ENCODE peak calls at places on chromosome 17, in ten cellular contexts. One of them, this sample, is unnamed.
A peak's percentile ranks its signal among the peaks of the same experiment; 100 is the strongest.

GRCh38 chr17:50545306-50545705 is 1.7 kb upstream of the SPATA20 start:
- DNase-seq in activated CD8-positive, alpha-beta T cell treated with anti-CD3 and anti-CD28 coated beads for 36 hours: no peak
- DNase-seq in fibroblast of pulmonary artery: no peak
- DNase-seq in prostate gland: no peak
- DNase-seq in GM20000: no peak
- DNase-seq in Panc1: no peak
- DNase-seq in HL-60: no peak
- DNase-seq in RWPE1: no peak
- DNase-seq in psoas muscle: no peak
- DNase-seq in body of pancreas: no peak
- DNase-seq in this sample: no peak

GRCh38 chr17:31294839-31295488 is 2.1 kb downstream of the OMG start:
- DNase-seq in fibroblast of pulmonary artery: peak; percentile 33
- DNase-seq in GM20000: no peak
- DNase-seq in prostate gland: no peak
- DNase-seq in psoas muscle: no peak
- DNase-seq in body of pancreas: no peak
- DNase-seq in Panc1: no peak
- DNase-seq in activated CD8-positive, alpha-beta T cell treated with anti-CD3 and anti-CD28 coated beads for 36 hours: no peak
- DNase-seq in RWPE1: no peak
- DNase-seq in HL-60: no peak
- DNase-seq in this sample: no peak

GRCh38 chr17:27994586-27994985 is 47.9 kb upstream of the NLK start:
- DNase-seq in GM20000: no peak
- DNase-seq in fibroblast of pulmonary artery: no peak
- DNase-seq in Panc1: no peak
- DNase-seq in RWPE1: no peak
- DNase-seq in prostate gland: no peak
- DNase-seq in activated CD8-positive, alpha-beta T cell treated with anti-CD3 and anti-CD28 coated beads for 36 hours: no peak
- DNase-seq in HL-60: no peak
- DNase-seq in body of pancreas: no peak
- DNase-seq in psoas muscle: no peak
- DNase-seq in this sample: no peak

GRCh38 chr17:29241015-29241963 is 5.4 kb upstream of the CRYBA1 start:
- DNase-seq in GM20000: no peak
- DNase-seq in activated CD8-positive, alpha-beta T cell treated with anti-CD3 and anti-CD28 coated beads for 36 hours: peak; percentile 30
- DNase-seq in RWPE1: peak; percentile 92
- DNase-seq in psoas muscle: peak; percentile 67
- DNase-seq in HL-60: peak; percentile 78
- DNase-seq in fibroblast of pulmonary artery: peak; percentile 96
- DNase-seq in prostate gland: no peak
- DNase-seq in body of pancreas: no peak
- DNase-seq in Panc1: peak; percentile 80
- DNase-seq in this sample: peak; percentile 98

GRCh38 chr17:51346218-51346982 is 86.1 kb downstream of the UTP18 start:
- DNase-seq in fibroblast of pulmonary artery: no peak
- DNase-seq in psoas muscle: no peak
- DNase-seq in activated CD8-positive, alpha-beta T cell treated with anti-CD3 and anti-CD28 coated beads for 36 hours: no peak
- DNase-seq in GM20000: no peak
- DNase-seq in body of pancreas: no peak
- DNase-seq in HL-60: no peak
- DNase-seq in RWPE1: no peak
- DNase-seq in Panc1: no peak
- DNase-seq in prostate gland: no peak
- DNase-seq in this sample: no peak

GRCh38 chr17:78781339-78782304 is at the start of gene CYTH1:
- DNase-seq in RWPE1: no peak
- DNase-seq in HL-60: no peak
- DNase-seq in prostate gland: no peak
- DNase-seq in body of pancreas: peak; percentile 54
- DNase-seq in activated CD8-positive, alpha-beta T cell treated with anti-CD3 and anti-CD28 coated beads for 36 hours: peak; percentile 50
- DNase-seq in GM20000: peak; percentile 28
- DNase-seq in fibroblast of pulmonary artery: peak; percentile 27
- DNase-seq in psoas muscle: peak; percentile 82
- DNase-seq in Panc1: no peak
- DNase-seq in this sample: no peak

GRCh38 chr17:28364665-28365363 is at the start of gene SEBOX:
- DNase-seq in psoas muscle: no peak
- DNase-seq in GM20000: no peak
- DNase-seq in Panc1: no peak
- DNase-seq in HL-60: no peak
- DNase-seq in prostate gland: no peak
- DNase-seq in body of pancreas: no peak
- DNase-seq in fibroblast of pulmonary artery: no peak
- DNase-seq in activated CD8-positive, alpha-beta T cell treated with anti-CD3 and anti-CD28 coated beads for 36 hours: no peak
- DNase-seq in RWPE1: no peak
- DNase-seq in this sample: no peak

GRCh38 chr17:34299918-34300600 is 14.5 kb downstream of the CCL11 start:
- DNase-seq in fibroblast of pulmonary artery: peak; percentile 64
- DNase-seq in activated CD8-positive, alpha-beta T cell treated with anti-CD3 and anti-CD28 coated beads for 36 hours: no peak
- DNase-seq in GM20000: no peak
- DNase-seq in HL-60: no peak
- DNase-seq in Panc1: no peak
- DNase-seq in RWPE1: no peak
- DNase-seq in prostate gland: no peak
- DNase-seq in body of pancreas: no peak
- DNase-seq in psoas muscle: no peak
- DNase-seq in this sample: peak; percentile 63

DNA sequence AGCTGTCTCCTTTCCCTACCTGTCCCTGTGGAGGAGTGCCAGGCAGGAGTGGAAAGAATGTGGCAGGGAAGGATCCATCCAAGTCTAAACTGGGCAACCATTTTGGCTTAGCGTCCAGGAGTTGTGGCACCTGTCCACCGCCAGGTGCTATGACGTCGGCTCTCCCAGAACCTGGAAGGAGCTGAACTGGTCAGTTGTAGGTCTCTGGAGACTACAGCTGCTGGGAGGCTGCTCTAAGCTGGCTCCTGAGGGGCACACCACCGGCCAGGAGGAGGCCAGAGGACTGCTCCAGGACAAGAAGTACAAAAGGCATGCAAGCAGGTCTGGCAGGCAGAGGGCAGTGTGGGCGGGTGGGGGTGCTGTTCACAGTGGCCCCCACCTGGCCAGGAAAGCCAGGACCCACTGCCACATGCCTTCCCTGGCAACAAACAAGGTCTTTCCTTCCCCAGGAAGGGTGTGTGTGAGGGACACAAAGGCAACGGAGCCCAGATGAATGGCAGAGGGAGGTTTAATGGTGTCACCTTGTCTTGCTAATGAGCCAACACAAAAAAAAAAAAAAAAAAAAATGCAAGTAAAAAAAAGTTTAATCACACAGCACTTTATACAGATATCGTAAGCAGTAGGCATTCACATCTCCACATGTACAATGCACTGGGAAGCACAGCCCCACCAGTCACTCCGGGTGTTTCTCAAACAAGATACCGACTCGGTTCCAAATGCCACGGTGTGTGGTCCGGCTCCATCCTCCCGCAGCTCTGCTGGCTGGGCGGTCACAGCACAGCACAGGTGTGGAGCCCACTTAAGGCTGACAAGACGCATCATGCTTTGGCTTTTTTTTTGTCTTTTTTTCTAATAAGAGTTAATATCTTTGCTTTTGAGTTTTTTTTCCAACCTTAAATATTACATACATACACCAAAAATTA is 4.8 kb downstream of the SPHK1 start:
- DNase-seq in fibroblast of pulmonary artery: no peak
- DNase-seq in GM20000: no peak
- DNase-seq in Panc1: no peak
- DNase-seq in RWPE1: no peak
- DNase-seq in body of pancreas: peak; percentile 53
- DNase-seq in psoas muscle: no peak
- DNase-seq in prostate gland: no peak
- DNase-seq in HL-60: no peak
- DNase-seq in activated CD8-positive, alpha-beta T cell treated with anti-CD3 and anti-CD28 coated beads for 36 hours: no peak
- DNase-seq in this sample: no peak
- TF ChIP-seq CTCF in fibroblast of pulmonary artery: peak; percentile 10
- TF ChIP-seq CTCF in GM20000: no peak
- TF ChIP-seq CTCF in Panc1: no peak
- TF ChIP-seq CTCF in RWPE1: no peak
- TF ChIP-seq CTCF in body of pancreas: peak; percentile 46
- TF ChIP-seq CTCF in psoas muscle: no peak
- TF ChIP-seq CTCF in prostate gland: peak; percentile 22
- TF ChIP-seq CTCF in HL-60: no peak
- TF ChIP-seq CTCF in activated CD8-positive, alpha-beta T cell treated with anti-CD3 and anti-CD28 coated beads for 36 hours: no peak
- TF ChIP-seq CTCF in this sample: peak; percentile 53

GRCh38 chr17:39011907-39012468 is 44.8 kb upstream of the FBXO47 start:
- DNase-seq in fibroblast of pulmonary artery: no peak
- DNase-seq in psoas muscle: no peak
- DNase-seq in RWPE1: no peak
- DNase-seq in body of pancreas: no peak
- DNase-seq in HL-60: no peak
- DNase-seq in Panc1: no peak
- DNase-seq in GM20000: no peak
- DNase-seq in activated CD8-positive, alpha-beta T cell treated with anti-CD3 and anti-CD28 coated beads for 36 hours: no peak
- DNase-seq in prostate gland: no peak
- DNase-seq in this sample: no peak
- TF ChIP-seq CTCF in fibroblast of pulmonary artery: no peak
- TF ChIP-seq CTCF in psoas muscle: no peak
- TF ChIP-seq CTCF in RWPE1: no peak
- TF ChIP-seq CTCF in body of pancreas: no peak
- TF ChIP-seq CTCF in HL-60: no peak
- TF ChIP-seq CTCF in Panc1: no peak
- TF ChIP-seq CTCF in GM20000: no peak
- TF ChIP-seq CTCF in activated CD8-positive, alpha-beta T cell treated with anti-CD3 and anti-CD28 coated beads for 36 hours: no peak
- TF ChIP-seq CTCF in prostate gland: no peak
- TF ChIP-seq CTCF in this sample: no peak

GRCh38 chr17:76612977-76613851 is 27.6 kb upstream of the ST6GALNAC2 start:
- DNase-seq in Panc1: no peak
- DNase-seq in body of pancreas: no peak
- DNase-seq in HL-60: no peak
- DNase-seq in RWPE1: no peak
- DNase-seq in fibroblast of pulmonary artery: no peak
- DNase-seq in GM20000: no peak
- DNase-seq in prostate gland: no peak
- DNase-seq in activated CD8-positive, alpha-beta T cell treated with anti-CD3 and anti-CD28 coated beads for 36 hours: no peak
- DNase-seq in psoas muscle: no peak
- DNase-seq in this sample: peak; percentile 18
- TF ChIP-seq CTCF in Panc1: no peak
- TF ChIP-seq CTCF in body of pancreas: no peak
- TF ChIP-seq CTCF in HL-60: no peak
- TF ChIP-seq CTCF in RWPE1: no peak
- TF ChIP-seq CTCF in fibroblast of pulmonary artery: no peak
- TF ChIP-seq CTCF in GM20000: no peak
- TF ChIP-seq CTCF in prostate gland: no peak
- TF ChIP-seq CTCF in activated CD8-positive, alpha-beta T cell treated with anti-CD3 and anti-CD28 coated beads for 36 hours: no peak
- TF ChIP-seq CTCF in psoas muscle: no peak
- TF ChIP-seq CTCF in this sample: no peak

DNA sequence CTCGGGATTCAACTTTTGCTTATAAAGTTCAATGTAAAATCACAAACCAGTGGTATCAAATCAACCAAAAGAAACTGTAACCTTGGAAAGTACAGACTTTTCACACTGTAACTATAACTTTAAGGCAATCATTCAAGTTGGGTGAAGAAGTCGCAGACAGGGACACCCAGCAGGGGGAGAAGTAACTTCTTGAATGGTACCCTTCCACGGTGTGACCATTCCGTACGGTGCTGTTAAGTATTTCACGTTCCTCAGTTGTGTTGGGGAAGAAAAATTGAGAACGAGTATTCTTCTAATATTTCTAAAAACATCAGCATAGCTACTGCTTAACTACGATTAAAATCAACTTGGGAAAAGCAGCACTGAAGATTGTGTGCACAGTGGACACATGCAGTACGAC is 55.8 kb downstream of the MYH10 start:
- DNase-seq in GM20000: no peak
- DNase-seq in body of pancreas: no peak
- DNase-seq in psoas muscle: no peak
- DNase-seq in prostate gland: no peak
- DNase-seq in HL-60: no peak
- DNase-seq in RWPE1: no peak
- DNase-seq in activated CD8-positive, alpha-beta T cell treated with anti-CD3 and anti-CD28 coated beads for 36 hours: no peak
- DNase-seq in fibroblast of pulmonary artery: peak; percentile 43
- DNase-seq in Panc1: no peak
- DNase-seq in this sample: no peak
- TF ChIP-seq CTCF in GM20000: no peak
- TF ChIP-seq CTCF in body of pancreas: no peak
- TF ChIP-seq CTCF in psoas muscle: peak; percentile 38
- TF ChIP-seq CTCF in prostate gland: no peak
- TF ChIP-seq CTCF in HL-60: no peak
- TF ChIP-seq CTCF in RWPE1: no peak
- TF ChIP-seq CTCF in activated CD8-positive, alpha-beta T cell treated with anti-CD3 and anti-CD28 coated beads for 36 hours: no peak
- TF ChIP-seq CTCF in fibroblast of pulmonary artery: peak; percentile 35
- TF ChIP-seq CTCF in Panc1: peak; percentile 31
- TF ChIP-seq CTCF in this sample: peak; percentile 34

GRCh38 chr17:62601438-62601837 is 26.0 kb upstream of the MRC2 start:
- DNase-seq in RWPE1: no peak
- DNase-seq in HL-60: no peak
- DNase-seq in Panc1: no peak
- DNase-seq in psoas muscle: no peak
- DNase-seq in body of pancreas: no peak
- DNase-seq in fibroblast of pulmonary artery: peak; percentile 48
- DNase-seq in prostate gland: no peak
- DNase-seq in activated CD8-positive, alpha-beta T cell treated with anti-CD3 and anti-CD28 coated beads for 36 hours: peak; percentile 20
- DNase-seq in GM20000: no peak
- DNase-seq in this sample: no peak
- TF ChIP-seq CTCF in RWPE1: no peak
- TF ChIP-seq CTCF in HL-60: no peak
- TF ChIP-seq CTCF in Panc1: no peak
- TF ChIP-seq CTCF in psoas muscle: no peak
- TF ChIP-seq CTCF in body of pancreas: no peak
- TF ChIP-seq CTCF in fibroblast of pulmonary artery: peak; percentile 31
- TF ChIP-seq CTCF in prostate gland: no peak
- TF ChIP-seq CTCF in activated CD8-positive, alpha-beta T cell treated with anti-CD3 and anti-CD28 coated beads for 36 hours: no peak
- TF ChIP-seq CTCF in GM20000: no peak
- TF ChIP-seq CTCF in this sample: no peak

GRCh38 chr17:40069751-40070643 is 7.2 kb downstream of the THRA start:
- DNase-seq in Panc1: no peak
- DNase-seq in GM20000: peak; percentile 54
- DNase-seq in prostate gland: peak; percentile 90
- DNase-seq in psoas muscle: peak; percentile 67
- DNase-seq in HL-60: no peak
- DNase-seq in fibroblast of pulmonary artery: peak; percentile 48
- DNase-seq in RWPE1: peak; percentile 42
- DNase-seq in body of pancreas: no peak
- DNase-seq in activated CD8-positive, alpha-beta T cell treated with anti-CD3 and anti-CD28 coated beads for 36 hours: peak; percentile 72
- DNase-seq in this sample: peak; percentile 43
- TF ChIP-seq CTCF in Panc1: peak; percentile 66
- TF ChIP-seq CTCF in GM20000: no peak
- TF ChIP-seq CTCF in prostate gland: no peak
- TF ChIP-seq CTCF in psoas muscle: peak; percentile 34
- TF ChIP-seq CTCF in HL-60: no peak
- TF ChIP-seq CTCF in fibroblast of pulmonary artery: peak; percentile 22
- TF ChIP-seq CTCF in RWPE1: no peak
- TF ChIP-seq CTCF in body of pancreas: peak; percentile 22
- TF ChIP-seq CTCF in activated CD8-positive, alpha-beta T cell treated with anti-CD3 and anti-CD28 coated beads for 36 hours: peak; percentile 50
- TF ChIP-seq CTCF in this sample: peak; percentile 69

DNA sequence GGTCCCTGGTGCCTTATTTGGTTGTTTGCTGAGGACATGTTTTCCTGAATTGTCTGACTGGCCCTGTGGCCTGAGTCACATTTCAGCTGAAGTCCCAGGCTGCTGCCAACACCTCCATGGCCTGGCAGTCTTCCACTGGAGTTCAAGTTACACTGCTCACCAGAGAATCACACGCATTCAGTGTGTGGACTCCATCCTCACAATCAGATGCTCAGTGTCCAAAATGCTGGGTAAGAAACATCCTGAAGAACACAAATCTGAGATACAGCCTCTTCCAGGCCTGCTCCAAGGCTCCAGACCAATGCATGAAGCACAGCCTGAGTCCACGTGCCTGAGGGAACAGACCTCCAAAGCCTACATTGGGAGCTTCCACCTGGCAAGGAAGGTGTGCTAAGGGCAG is 19.2 kb downstream of the CD300LB start:
- DNase-seq in GM20000: no peak
- DNase-seq in prostate gland: no peak
- DNase-seq in HL-60: no peak
- DNase-seq in psoas muscle: peak; percentile 81
- DNase-seq in activated CD8-positive, alpha-beta T cell treated with anti-CD3 and anti-CD28 coated beads for 36 hours: no peak
- DNase-seq in body of pancreas: no peak
- DNase-seq in fibroblast of pulmonary artery: peak; percentile 8
- DNase-seq in RWPE1: no peak
- DNase-seq in Panc1: no peak
- DNase-seq in this sample: no peak
- TF ChIP-seq CTCF in GM20000: no peak
- TF ChIP-seq CTCF in prostate gland: no peak
- TF ChIP-seq CTCF in HL-60: no peak
- TF ChIP-seq CTCF in psoas muscle: no peak
- TF ChIP-seq CTCF in activated CD8-positive, alpha-beta T cell treated with anti-CD3 and anti-CD28 coated beads for 36 hours: no peak
- TF ChIP-seq CTCF in body of pancreas: no peak
- TF ChIP-seq CTCF in fibroblast of pulmonary artery: no peak
- TF ChIP-seq CTCF in RWPE1: no peak
- TF ChIP-seq CTCF in Panc1: no peak
- TF ChIP-seq CTCF in this sample: no peak